ENCODE peak calls at places on chromosomes 5 and 9, in six cellular contexts. One of them, this sample, is unnamed.

GRCh38 chr5:6675784-6676499 is 37.3 kb upstream of the TENT4A start:
- DNase-seq in cardiac fibroblast: no peak
- DNase-seq in left ventricle myocardium inferior: no peak
- DNase-seq in HepG2: no peak
- DNase-seq in tibial artery: no peak
- DNase-seq in endothelial cell: no peak
- DNase-seq in this sample: no peak

GRCh38 chr9:78296208-78296892 is 575 bp upstream of the PSAT1 start:
- DNase-seq in left ventricle myocardium inferior: peak; percentile 37
- DNase-seq in tibial artery: no peak
- DNase-seq in cardiac fibroblast: peak; percentile 47
- DNase-seq in endothelial cell: peak; percentile 12
- DNase-seq in HepG2: peak; percentile 62
- DNase-seq in this sample: peak; percentile 33

GRCh38 chr9:124802426-124802825 is 25.5 kb downstream of the OLFML2A start:
- DNase-seq in tibial artery: no peak
- DNase-seq in HepG2: no peak
- DNase-seq in endothelial cell: no peak
- DNase-seq in left ventricle myocardium inferior: no peak
- DNase-seq in cardiac fibroblast: no peak
- DNase-seq in this sample: no peak

GRCh38 chr5:135223404-135223803 is 175.6 kb downstream of the MACROH2A1 start:
- DNase-seq in endothelial cell: no peak
- DNase-seq in HepG2: peak; percentile 21
- DNase-seq in tibial artery: peak; percentile 38
- DNase-seq in left ventricle myocardium inferior: no peak
- DNase-seq in cardiac fibroblast: no peak
- DNase-seq in this sample: no peak

GRCh38 chr9:89786650-89787049 is 181.8 kb downstream of the GADD45G start:
- DNase-seq in tibial artery: no peak
- DNase-seq in left ventricle myocardium inferior: no peak
- DNase-seq in cardiac fibroblast: no peak
- DNase-seq in HepG2: no peak
- DNase-seq in endothelial cell: no peak
- DNase-seq in this sample: no peak

GRCh38 chr9:81683214-81683613 is 6.1 kb downstream of the TLE1 start:
- DNase-seq in cardiac fibroblast: no peak
- DNase-seq in HepG2: no peak
- DNase-seq in left ventricle myocardium inferior: no peak
- DNase-seq in endothelial cell: no peak
- DNase-seq in tibial artery: no peak
- DNase-seq in this sample: no peak

GRCh38 chr5:10701567-10702039 is 59.4 kb downstream of the DAP start:
- DNase-seq in endothelial cell: peak; percentile 69
- DNase-seq in cardiac fibroblast: peak; percentile 68
- DNase-seq in HepG2: peak; percentile 18
- DNase-seq in left ventricle myocardium inferior: no peak
- DNase-seq in tibial artery: no peak
- DNase-seq in this sample: peak; percentile 49

GRCh38 chr9:112135706-112136105 is 39.4 kb downstream of the SUSD1 start:
- DNase-seq in endothelial cell: no peak
- DNase-seq in left ventricle myocardium inferior: no peak
- DNase-seq in tibial artery: no peak
- DNase-seq in cardiac fibroblast: no peak
- DNase-seq in HepG2: no peak
- DNase-seq in this sample: no peak

GRCh38 chr5:66454186-66455078 is 141.8 kb upstream of the MAST4 start:
- DNase-seq in HepG2: no peak
- DNase-seq in cardiac fibroblast: peak; percentile 88
- DNase-seq in tibial artery: no peak
- DNase-seq in left ventricle myocardium inferior: no peak
- DNase-seq in endothelial cell: no peak
- DNase-seq in this sample: no peak

GRCh38 chr5:5145651-5146529 is 5.8 kb downstream of the ADAMTS16 start:
- DNase-seq in cardiac fibroblast: peak; percentile 40
- DNase-seq in HepG2: no peak
- DNase-seq in left ventricle myocardium inferior: no peak
- DNase-seq in tibial artery: no peak
- DNase-seq in endothelial cell: no peak
- DNase-seq in this sample: no peak

GRCh38 chr9:36166150-36166927 is 2.8 kb upstream of the CCIN start:
- DNase-seq in cardiac fibroblast: peak; percentile 85
- DNase-seq in endothelial cell: peak; percentile 87
- DNase-seq in tibial artery: peak; percentile 89
- DNase-seq in HepG2: peak; percentile 57
- DNase-seq in left ventricle myocardium inferior: peak; percentile 87
- DNase-seq in this sample: peak; percentile 85

GRCh38 chr9:79013715-79014610 is 557.8 kb upstream of the TLE4 start:
- DNase-seq in left ventricle myocardium inferior: no peak
- DNase-seq in endothelial cell: no peak
- DNase-seq in cardiac fibroblast: peak; percentile 41
- DNase-seq in HepG2: no peak
- DNase-seq in tibial artery: no peak
- DNase-seq in this sample: no peak

GRCh38 chr5:157732784-157733262 is 1.6 kb downstream of the THG1L start:
- DNase-seq in HepG2: no peak
- DNase-seq in endothelial cell: no peak
- DNase-seq in tibial artery: no peak
- DNase-seq in cardiac fibroblast: no peak
- DNase-seq in left ventricle myocardium inferior: no peak
- DNase-seq in this sample: no peak

GRCh38 chr5:157528036-157528632 is 47.4 kb downstream of the ADAM19 start:
- DNase-seq in left ventricle myocardium inferior: peak; percentile 20
- DNase-seq in endothelial cell: peak; percentile 14
- DNase-seq in tibial artery: peak; percentile 44
- DNase-seq in HepG2: no peak
- DNase-seq in cardiac fibroblast: no peak
- DNase-seq in this sample: no peak

GRCh38 chr5:136598901-136599300 is 233.6 kb upstream of the TRPC7 start:
- DNase-seq in tibial artery: no peak
- DNase-seq in left ventricle myocardium inferior: no peak
- DNase-seq in HepG2: no peak
- DNase-seq in endothelial cell: no peak
- DNase-seq in cardiac fibroblast: no peak
- DNase-seq in this sample: no peak

GRCh38 chr5:152505442-152506042 is 100.5 kb upstream of the NMUR2 start:
- DNase-seq in endothelial cell: peak; percentile 56
- DNase-seq in cardiac fibroblast: peak; percentile 67
- DNase-seq in tibial artery: peak; percentile 64
- DNase-seq in left ventricle myocardium inferior: peak; percentile 30
- DNase-seq in HepG2: peak; percentile 41
- DNase-seq in this sample: peak; percentile 65

GRCh38 chr5:172186114-172186695 is 1.8 kb downstream of the STK10 start:
- DNase-seq in cardiac fibroblast: no peak
- DNase-seq in left ventricle myocardium inferior: no peak
- DNase-seq in HepG2: no peak
- DNase-seq in tibial artery: no peak
- DNase-seq in endothelial cell: no peak
- DNase-seq in this sample: no peak

GRCh38 chr5:140881889-140882590 is at the start of gene PCDHA13:
- DNase-seq in tibial artery: no peak
- DNase-seq in endothelial cell: peak; percentile 20
- DNase-seq in HepG2: no peak
- DNase-seq in cardiac fibroblast: peak; percentile 42
- DNase-seq in left ventricle myocardium inferior: no peak
- DNase-seq in this sample: no peak

GRCh38 chr9:85510830-85511504 is 230.8 kb downstream of the AGTPBP1 start:
- DNase-seq in tibial artery: no peak
- DNase-seq in cardiac fibroblast: no peak
- DNase-seq in left ventricle myocardium inferior: peak; percentile 33
- DNase-seq in endothelial cell: no peak
- DNase-seq in HepG2: no peak
- DNase-seq in this sample: no peak

GRCh38 chr9:99244300-99245260 is 22.5 kb downstream of the SEC61B start:
- DNase-seq in cardiac fibroblast: no peak
- DNase-seq in endothelial cell: no peak
- DNase-seq in tibial artery: no peak
- DNase-seq in HepG2: no peak
- DNase-seq in left ventricle myocardium inferior: no peak
- DNase-seq in this sample: no peak

GRCh38 chr5:133694181-133694831 is 82.0 kb upstream of the FSTL4 start:
- DNase-seq in cardiac fibroblast: no peak
- DNase-seq in tibial artery: peak; percentile 24
- DNase-seq in left ventricle myocardium inferior: no peak
- DNase-seq in HepG2: no peak
- DNase-seq in endothelial cell: no peak
- DNase-seq in this sample: no peak

GRCh38 chr5:172830876-172831662 is 3.0 kb upstream of the ERGIC1 start:
- DNase-seq in cardiac fibroblast: peak; percentile 97
- DNase-seq in endothelial cell: no peak
- DNase-seq in left ventricle myocardium inferior: no peak
- DNase-seq in tibial artery: no peak
- DNase-seq in HepG2: no peak
- DNase-seq in this sample: no peak

GRCh38 chr9:136793063-136793946 is 2.2 kb downstream of the TMEM141 start:
- DNase-seq in tibial artery: no peak
- DNase-seq in left ventricle myocardium inferior: no peak
- DNase-seq in HepG2: peak; percentile 49
- DNase-seq in endothelial cell: no peak
- DNase-seq in cardiac fibroblast: no peak
- DNase-seq in this sample: no peak

GRCh38 chr5:179113143-179113530 is 53.0 kb downstream of the ZNF354C start:
- DNase-seq in HepG2: no peak
- DNase-seq in tibial artery: peak; percentile 13
- DNase-seq in cardiac fibroblast: no peak
- DNase-seq in endothelial cell: no peak
- DNase-seq in left ventricle myocardium inferior: no peak
- DNase-seq in this sample: no peak

GRCh38 chr5:40675396-40676133 is 4.2 kb upstream of the PTGER4 start:
- DNase-seq in left ventricle myocardium inferior: no peak
- DNase-seq in HepG2: no peak
- DNase-seq in cardiac fibroblast: no peak
- DNase-seq in endothelial cell: no peak
- DNase-seq in tibial artery: no peak
- DNase-seq in this sample: peak; percentile 66

GRCh38 chr9:127224178-127224882 is 40.2 kb upstream of the GARNL3 start:
- DNase-seq in tibial artery: peak; percentile 97
- DNase-seq in HepG2: peak; percentile 85
- DNase-seq in endothelial cell: peak; percentile 91
- DNase-seq in left ventricle myocardium inferior: peak; percentile 91
- DNase-seq in cardiac fibroblast: peak; percentile 59
- DNase-seq in this sample: peak; percentile 90
- TF ChIP-seq CTCF in tibial artery: peak; percentile 33
- TF ChIP-seq CTCF in HepG2: peak; percentile 41
- TF ChIP-seq CTCF in endothelial cell: peak; percentile 29
- TF ChIP-seq CTCF in left ventricle myocardium inferior: peak; percentile 40
- TF ChIP-seq CTCF in cardiac fibroblast: peak; percentile 22
- TF ChIP-seq CTCF in this sample: peak; percentile 29

GRCh38 chr9:34049630-34050384 is 1.1 kb upstream of the UBAP2 start:
- DNase-seq in HepG2: no peak
- DNase-seq in tibial artery: no peak
- DNase-seq in endothelial cell: no peak
- DNase-seq in left ventricle myocardium inferior: no peak
- DNase-seq in cardiac fibroblast: no peak
- DNase-seq in this sample: peak; percentile 6

GRCh38 chr9:34047864-34048729 is 590 bp downstream of the UBAP2 start:
- DNase-seq in endothelial cell: peak; percentile 41
- DNase-seq in HepG2: peak; percentile 29
- DNase-seq in tibial artery: peak; percentile 69
- DNase-seq in cardiac fibroblast: peak; percentile 27
- DNase-seq in left ventricle myocardium inferior: peak; percentile 36
- DNase-seq in this sample: peak; percentile 73

GRCh38 chr9:34046784-34047379 is 1.8 kb downstream of the UBAP2 start:
- DNase-seq in HepG2: no peak
- DNase-seq in endothelial cell: peak; percentile 34
- DNase-seq in cardiac fibroblast: peak; percentile 14
- DNase-seq in tibial artery: no peak
- DNase-seq in left ventricle myocardium inferior: no peak
- DNase-seq in this sample: no peak

GRCh38 chr9:34045903-34046302 is 2.8 kb downstream of the UBAP2 start:
- DNase-seq in endothelial cell: no peak
- DNase-seq in cardiac fibroblast: no peak
- DNase-seq in left ventricle myocardium inferior: no peak
- DNase-seq in HepG2: no peak
- DNase-seq in tibial artery: no peak
- DNase-seq in this sample: no peak

GRCh38 chr9:34048730-34049629 is at the start of gene UBAP2:
- DNase-seq in left ventricle myocardium inferior: peak; percentile 97
- DNase-seq in cardiac fibroblast: peak; percentile 99
- DNase-seq in tibial artery: peak; percentile 98
- DNase-seq in endothelial cell: peak; percentile 94
- DNase-seq in HepG2: peak; percentile 96
- DNase-seq in this sample: peak; percentile 98
- TF ChIP-seq CTCF in left ventricle myocardium inferior: no peak
- TF ChIP-seq CTCF in cardiac fibroblast: no peak
- TF ChIP-seq CTCF in tibial artery: no peak
- TF ChIP-seq CTCF in endothelial cell: no peak
- TF ChIP-seq CTCF in HepG2: peak; percentile 22
- TF ChIP-seq CTCF in this sample: no peak

DNA sequence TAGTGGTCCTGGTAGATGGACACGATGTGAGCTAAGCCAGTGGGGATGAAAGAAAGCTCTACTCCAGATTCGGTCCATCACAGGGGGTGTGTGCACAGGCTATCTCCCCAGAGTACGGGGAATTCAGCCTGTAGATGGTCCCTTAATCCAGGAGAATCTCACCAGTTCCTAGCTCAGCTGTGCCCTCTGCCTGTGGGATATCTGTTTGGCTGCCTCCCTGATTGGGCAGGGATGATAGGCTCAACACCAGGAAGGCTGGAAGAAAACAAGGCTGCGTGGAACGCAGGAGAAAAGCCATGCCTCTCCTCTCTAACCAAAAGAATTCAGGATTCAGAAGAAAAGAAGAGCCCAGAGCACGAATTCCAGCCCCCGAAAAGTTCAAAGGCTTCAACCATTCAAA is 40.9 kb downstream of the VLDLR start:
- DNase-seq in cardiac fibroblast: no peak
- DNase-seq in endothelial cell: peak; percentile 6
- DNase-seq in HepG2: no peak
- DNase-seq in left ventricle myocardium inferior: no peak
- DNase-seq in tibial artery: no peak
- DNase-seq in this sample: no peak
- TF ChIP-seq CTCF in cardiac fibroblast: no peak
- TF ChIP-seq CTCF in endothelial cell: no peak
- TF ChIP-seq CTCF in HepG2: peak; percentile 39
- TF ChIP-seq CTCF in left ventricle myocardium inferior: no peak
- TF ChIP-seq CTCF in tibial artery: no peak
- TF ChIP-seq CTCF in this sample: no peak

GRCh38 chr9:90916147-90916734 is 114.6 kb downstream of the SYK start:
- DNase-seq in cardiac fibroblast: no peak
- DNase-seq in HepG2: no peak
- DNase-seq in tibial artery: no peak
- DNase-seq in endothelial cell: no peak
- DNase-seq in left ventricle myocardium inferior: no peak
- DNase-seq in this sample: no peak

GRCh38 chr9:90914868-90915483 is 113.4 kb downstream of the SYK start:
- DNase-seq in endothelial cell: peak; percentile 72
- DNase-seq in tibial artery: peak; percentile 75
- DNase-seq in left ventricle myocardium inferior: peak; percentile 59
- DNase-seq in HepG2: peak; percentile 63
- DNase-seq in cardiac fibroblast: peak; percentile 76
- DNase-seq in this sample: peak; percentile 80

GRCh38 chr9:90914196-90914595 is 112.6 kb downstream of the SYK start:
- DNase-seq in left ventricle myocardium inferior: no peak
- DNase-seq in cardiac fibroblast: no peak
- DNase-seq in endothelial cell: no peak
- DNase-seq in tibial artery: no peak
- DNase-seq in HepG2: no peak
- DNase-seq in this sample: no peak

GRCh38 chr9:90919883-90920282 is 118.3 kb downstream of the SYK start:
- DNase-seq in endothelial cell: no peak
- DNase-seq in left ventricle myocardium inferior: peak; percentile 48
- DNase-seq in tibial artery: peak; percentile 93
- DNase-seq in cardiac fibroblast: no peak
- DNase-seq in HepG2: no peak
- DNase-seq in this sample: no peak

GRCh38 chr9:90915693-90916092 is 114.1 kb downstream of the SYK start:
- DNase-seq in tibial artery: no peak
- DNase-seq in HepG2: no peak
- DNase-seq in endothelial cell: peak; percentile 61
- DNase-seq in left ventricle myocardium inferior: no peak
- DNase-seq in cardiac fibroblast: peak; percentile 39
- DNase-seq in this sample: peak; percentile 71
- TF ChIP-seq CTCF in tibial artery: no peak
- TF ChIP-seq CTCF in HepG2: peak; percentile 11
- TF ChIP-seq CTCF in endothelial cell: peak; percentile 3
- TF ChIP-seq CTCF in left ventricle myocardium inferior: no peak
- TF ChIP-seq CTCF in cardiac fibroblast: peak; percentile 45
- TF ChIP-seq CTCF in this sample: no peak